ENCODE peak calls at places on chromosomes 2 and 18, in ten cellular contexts. One of them, this sample, is unnamed.

GRCh38 chr18:31189757-31190156 is 27.1 kb upstream of the DSC1 start:
- DNase-seq in psoas muscle: no peak
- DNase-seq in ELR: no peak
- DNase-seq in lower lobe of right lung: no peak
- DNase-seq in omental fat pad: no peak
- DNase-seq in germinal center: no peak
- DNase-seq in left cardiac atrium: no peak
- DNase-seq in progenitor cell of endocrine pancreas: no peak
- DNase-seq in sciatic nerve: no peak
- DNase-seq in D341Med: no peak
- DNase-seq in this sample: no peak

GRCh38 chr2:138522556-138522955 is 21.0 kb downstream of the SPOPL start:
- DNase-seq in psoas muscle: no peak
- DNase-seq in ELR: no peak
- DNase-seq in lower lobe of right lung: no peak
- DNase-seq in omental fat pad: no peak
- DNase-seq in germinal center: no peak
- DNase-seq in left cardiac atrium: no peak
- DNase-seq in progenitor cell of endocrine pancreas: no peak
- DNase-seq in sciatic nerve: no peak
- DNase-seq in D341Med: no peak
- DNase-seq in this sample: no peak

GRCh38 chr2:106882658-106883057 is 3.3 kb downstream of the ST6GAL2 start:
- DNase-seq in psoas muscle: no peak
- DNase-seq in ELR: no peak
- DNase-seq in lower lobe of right lung: no peak
- DNase-seq in omental fat pad: no peak
- DNase-seq in germinal center: no peak
- DNase-seq in left cardiac atrium: no peak
- DNase-seq in progenitor cell of endocrine pancreas: no peak
- DNase-seq in sciatic nerve: no peak
- DNase-seq in D341Med: no peak
- DNase-seq in this sample: no peak

GRCh38 chr18:32777049-32777448 is 4.2 kb upstream of the KLHL14 start:
- DNase-seq in psoas muscle: no peak
- DNase-seq in ELR: no peak
- DNase-seq in lower lobe of right lung: no peak
- DNase-seq in omental fat pad: no peak
- DNase-seq in germinal center: no peak
- DNase-seq in left cardiac atrium: no peak
- DNase-seq in progenitor cell of endocrine pancreas: no peak
- DNase-seq in sciatic nerve: no peak
- DNase-seq in D341Med: no peak
- DNase-seq in this sample: no peak

GRCh38 chr2:171407030-171407707 is 26.6 kb downstream of the METTL8 start:
- DNase-seq in psoas muscle: no peak
- DNase-seq in ELR: no peak
- DNase-seq in lower lobe of right lung: no peak
- DNase-seq in omental fat pad: no peak
- DNase-seq in germinal center: no peak
- DNase-seq in left cardiac atrium: no peak
- DNase-seq in progenitor cell of endocrine pancreas: no peak
- DNase-seq in sciatic nerve: no peak
- DNase-seq in D341Med: no peak
- DNase-seq in this sample: no peak

GRCh38 chr2:217954469-217954868 is 48.3 kb downstream of the TNS1 start:
- DNase-seq in psoas muscle: no peak
- DNase-seq in ELR: no peak
- DNase-seq in lower lobe of right lung: peak
- DNase-seq in omental fat pad: no peak
- DNase-seq in germinal center: no peak
- DNase-seq in left cardiac atrium: no peak
- DNase-seq in progenitor cell of endocrine pancreas: no peak
- DNase-seq in sciatic nerve: peak
- DNase-seq in D341Med: no peak
- DNase-seq in this sample: peak

GRCh38 chr18:13562494-13563029 is 163.8 kb downstream of the FAM210A start:
- DNase-seq in psoas muscle: no peak
- DNase-seq in ELR: no peak
- DNase-seq in lower lobe of right lung: peak
- DNase-seq in omental fat pad: no peak
- DNase-seq in germinal center: peak
- DNase-seq in left cardiac atrium: no peak
- DNase-seq in progenitor cell of endocrine pancreas: no peak
- DNase-seq in sciatic nerve: no peak
- DNase-seq in D341Med: no peak
- DNase-seq in this sample: no peak

GRCh38 chr2:186493564-186494085 is 7.6 kb downstream of the ZC3H15 start:
- DNase-seq in psoas muscle: no peak
- DNase-seq in ELR: no peak
- DNase-seq in lower lobe of right lung: no peak
- DNase-seq in omental fat pad: no peak
- DNase-seq in germinal center: no peak
- DNase-seq in left cardiac atrium: no peak
- DNase-seq in progenitor cell of endocrine pancreas: no peak
- DNase-seq in sciatic nerve: no peak
- DNase-seq in D341Med: no peak
- DNase-seq in this sample: no peak

GRCh38 chr2:43269074-43269572 is 42.7 kb upstream of the ZFP36L2 start:
- DNase-seq in psoas muscle: peak
- DNase-seq in ELR: peak
- DNase-seq in lower lobe of right lung: peak
- DNase-seq in omental fat pad: peak
- DNase-seq in germinal center: no peak
- DNase-seq in left cardiac atrium: peak
- DNase-seq in progenitor cell of endocrine pancreas: no peak
- DNase-seq in sciatic nerve: peak
- DNase-seq in D341Med: no peak
- DNase-seq in this sample: peak

GRCh38 chr2:170739048-170739447 is 23.9 kb downstream of the SP5 start:
- DNase-seq in psoas muscle: no peak
- DNase-seq in ELR: peak
- DNase-seq in lower lobe of right lung: no peak
- DNase-seq in omental fat pad: no peak
- DNase-seq in germinal center: no peak
- DNase-seq in left cardiac atrium: no peak
- DNase-seq in progenitor cell of endocrine pancreas: no peak
- DNase-seq in sciatic nerve: no peak
- DNase-seq in D341Med: no peak
- DNase-seq in this sample: no peak

GRCh38 chr18:80105369-80106167 is 3.5 kb upstream of the ADNP2 start:
- DNase-seq in psoas muscle: no peak
- DNase-seq in ELR: no peak
- DNase-seq in lower lobe of right lung: no peak
- DNase-seq in omental fat pad: no peak
- DNase-seq in germinal center: peak
- DNase-seq in left cardiac atrium: no peak
- DNase-seq in progenitor cell of endocrine pancreas: no peak
- DNase-seq in sciatic nerve: no peak
- DNase-seq in D341Med: no peak
- DNase-seq in this sample: no peak

GRCh38 chr2:159088906-159089305 is 120.5 kb downstream of the TANC1 start:
- DNase-seq in psoas muscle: no peak
- DNase-seq in ELR: no peak
- DNase-seq in lower lobe of right lung: no peak
- DNase-seq in omental fat pad: no peak
- DNase-seq in germinal center: no peak
- DNase-seq in left cardiac atrium: no peak
- DNase-seq in progenitor cell of endocrine pancreas: no peak
- DNase-seq in sciatic nerve: no peak
- DNase-seq in D341Med: no peak
- DNase-seq in this sample: no peak

GRCh38 chr2:158529379-158530110 is 72.8 kb downstream of the PKP4 start:
- DNase-seq in psoas muscle: no peak
- DNase-seq in ELR: peak
- DNase-seq in lower lobe of right lung: no peak
- DNase-seq in omental fat pad: no peak
- DNase-seq in germinal center: no peak
- DNase-seq in left cardiac atrium: no peak
- DNase-seq in progenitor cell of endocrine pancreas: no peak
- DNase-seq in sciatic nerve: no peak
- DNase-seq in D341Med: no peak
- DNase-seq in this sample: no peak

GRCh38 chr2:50613161-50613560 is 418.8 kb downstream of the NRXN1 start:
- DNase-seq in psoas muscle: no peak
- DNase-seq in ELR: no peak
- DNase-seq in lower lobe of right lung: no peak
- DNase-seq in omental fat pad: no peak
- DNase-seq in germinal center: no peak
- DNase-seq in left cardiac atrium: no peak
- DNase-seq in progenitor cell of endocrine pancreas: no peak
- DNase-seq in sciatic nerve: no peak
- DNase-seq in D341Med: no peak
- DNase-seq in this sample: no peak

GRCh38 chr2:2333076-2333475 is 2.0 kb upstream of the MYT1L start:
- DNase-seq in psoas muscle: no peak
- DNase-seq in ELR: no peak
- DNase-seq in lower lobe of right lung: no peak
- DNase-seq in omental fat pad: no peak
- DNase-seq in germinal center: no peak
- DNase-seq in left cardiac atrium: no peak
- DNase-seq in progenitor cell of endocrine pancreas: no peak
- DNase-seq in sciatic nerve: no peak
- DNase-seq in D341Med: peak
- DNase-seq in this sample: no peak

GRCh38 chr18:59685501-59685900 is 11.7 kb downstream of the CCBE1 start:
- DNase-seq in psoas muscle: no peak
- DNase-seq in ELR: no peak
- DNase-seq in lower lobe of right lung: no peak
- DNase-seq in omental fat pad: no peak
- DNase-seq in germinal center: no peak
- DNase-seq in left cardiac atrium: no peak
- DNase-seq in progenitor cell of endocrine pancreas: no peak
- DNase-seq in sciatic nerve: no peak
- DNase-seq in D341Med: no peak
- DNase-seq in this sample: no peak

GRCh38 chr2:104690255-104690999 is 163.5 kb upstream of the POU3F3 start:
- DNase-seq in psoas muscle: no peak
- DNase-seq in ELR: no peak
- DNase-seq in lower lobe of right lung: no peak
- DNase-seq in omental fat pad: no peak
- DNase-seq in germinal center: no peak
- DNase-seq in left cardiac atrium: no peak
- DNase-seq in progenitor cell of endocrine pancreas: no peak
- DNase-seq in sciatic nerve: no peak
- DNase-seq in D341Med: no peak
- DNase-seq in this sample: no peak

GRCh38 chr2:54275541-54275940 is 19.5 kb upstream of the TSPYL6 start:
- DNase-seq in psoas muscle: no peak
- DNase-seq in ELR: no peak
- DNase-seq in lower lobe of right lung: no peak
- DNase-seq in omental fat pad: no peak
- DNase-seq in germinal center: no peak
- DNase-seq in left cardiac atrium: no peak
- DNase-seq in progenitor cell of endocrine pancreas: no peak
- DNase-seq in sciatic nerve: no peak
- DNase-seq in D341Med: no peak
- DNase-seq in this sample: no peak